ENCODE peak calls at places on chromosomes 11 and 22, in four cellular contexts. U is endothelial cell of umbilical vein, T is coronary artery, L is MM.1S. F is an unnamed sample.

GRCh38 chr11:27204527-27204926 is 158.5 kb downstream of the CCDC34 start:
- DNase-seq in U (peak; percentile 45), T (no peak), L (peak; percentile 18), F (no peak)

GRCh38 chr11:29486301-29486700 is 530.5 kb downstream of the KCNA4 start:
- DNase-seq in U (no peak), T (no peak), L (no peak), F (no peak)

GRCh38 chr11:128476031-128476430 is 111.3 kb downstream of the ETS1 start:
- DNase-seq in U (no peak), T (no peak), L (no peak), F (no peak)

GRCh38 chr11:12618743-12619540 is 55.3 kb upstream of the TEAD1 start:
- DNase-seq in U (no peak), T (no peak), L (no peak), F (no peak)

GRCh38 chr22:25404923-25405853 is 159.3 kb upstream of the GRK3 start:
- DNase-seq in U (no peak), T (no peak), L (peak; percentile 35), F (peak; percentile 57)

GRCh38 chr11:108871152-108871551 is 206.3 kb downstream of the DDX10 start:
- DNase-seq in U (peak; percentile 81), T (no peak), L (peak; percentile 13), F (no peak)

GRCh38 chr11:134474070-134474860 is 62.2 kb upstream of the B3GAT1 start:
- DNase-seq in U (no peak), T (no peak), L (no peak), F (no peak)

GRCh38 chr22:48892571-48893287 is 934.9 kb downstream of the BRD1 start:
- DNase-seq in U (no peak), T (peak; percentile 58), L (no peak), F (no peak)

GRCh38 chr11:1881442-1882264 is 10.0 kb downstream of the PRR33 start:
- DNase-seq in U (no peak), T (peak; percentile 71), L (no peak), F (no peak)

GRCh38 chr11:26710489-26710888 is 11.4 kb downstream of the SLC5A12 start:
- DNase-seq in U (no peak), T (no peak), L (no peak), F (no peak)

GRCh38 chr11:132312616-132313210 is 942.3 kb downstream of the NTM start:
- DNase-seq in U (no peak), T (no peak), L (no peak), F (no peak)

GRCh38 chr11:31414338-31414737 is 44.7 kb downstream of the DNAJC24 start:
- DNase-seq in U (no peak), T (no peak), L (no peak), F (no peak)

GRCh38 chr11:61917357-61918109 is at the start of gene RAB3IL1:
- DNase-seq in U (peak; percentile 20), T (peak; percentile 77), L (no peak), F (no peak)

GRCh38 chr11:69166186-69167115 is 10.7 kb downstream of the SMIM38 start:
- DNase-seq in U (peak; percentile 76), T (no peak), L (peak; percentile 91), F (no peak)
- H3K27ac ChIP-seq in U (no peak overlapping the region), T (peak overlapping the region; percentile 51), L (peak overlapping the region; percentile 53), F (no peak overlapping the region)

DNA sequence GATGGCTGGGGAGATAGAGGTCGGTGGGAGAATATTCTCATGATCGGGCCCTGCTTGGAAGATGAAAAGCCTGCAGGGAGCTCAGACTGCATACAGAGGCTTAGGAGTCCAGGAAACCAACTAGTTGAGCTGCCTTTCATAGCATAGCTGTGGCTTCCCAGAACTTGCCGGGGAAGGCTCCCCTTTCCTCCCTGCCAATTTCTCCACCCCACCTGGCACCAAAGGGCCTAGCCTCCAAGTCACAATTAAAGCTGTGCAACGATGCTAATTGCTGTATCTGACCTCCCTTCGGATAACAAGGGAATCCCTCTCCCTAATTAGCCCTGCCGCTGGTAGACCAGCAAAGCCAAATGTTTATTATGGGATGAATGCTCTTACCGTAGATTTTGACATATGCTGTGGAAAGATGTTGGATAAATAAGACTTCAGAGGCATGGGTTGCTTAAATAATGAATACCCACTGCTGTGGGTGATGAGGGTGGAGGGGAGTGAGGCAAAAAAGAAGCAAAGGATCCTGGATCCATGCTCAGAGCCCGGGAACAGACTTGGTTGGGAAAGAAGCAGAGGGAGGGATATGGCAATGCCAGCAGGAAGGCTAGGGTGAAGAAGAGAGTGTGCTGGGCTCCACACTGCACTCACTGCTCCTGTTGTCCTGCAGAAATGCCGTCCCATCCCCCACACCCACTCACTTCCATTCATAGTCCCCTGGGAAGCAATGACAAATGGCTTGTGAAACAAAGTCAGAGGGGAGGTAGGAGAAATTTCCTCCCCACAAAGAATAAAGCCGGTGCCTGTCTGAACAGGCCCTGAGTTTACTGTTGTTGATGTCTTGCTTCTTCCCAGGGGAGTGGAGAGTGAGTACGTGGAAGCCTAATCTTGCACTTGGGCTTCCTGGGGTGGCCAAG is 608.1 kb upstream of the CADM1 start:
- DNase-seq in U (no peak), T (peak; percentile 38), L (no peak), F (peak; percentile 27)
- H3K27ac ChIP-seq in U (no peak overlapping the region), T (no peak overlapping the region), L (no peak overlapping the region), F (no peak overlapping the region)

GRCh38 chr11:89433278-89433677 is 57.9 kb downstream of the NOX4 start:
- DNase-seq in U (no peak), T (no peak), L (peak; percentile 78), F (no peak)
- H3K27ac ChIP-seq in U (no peak overlapping the region), T (no peak overlapping the region), L (no peak overlapping the region), F (no peak overlapping the region)

DNA sequence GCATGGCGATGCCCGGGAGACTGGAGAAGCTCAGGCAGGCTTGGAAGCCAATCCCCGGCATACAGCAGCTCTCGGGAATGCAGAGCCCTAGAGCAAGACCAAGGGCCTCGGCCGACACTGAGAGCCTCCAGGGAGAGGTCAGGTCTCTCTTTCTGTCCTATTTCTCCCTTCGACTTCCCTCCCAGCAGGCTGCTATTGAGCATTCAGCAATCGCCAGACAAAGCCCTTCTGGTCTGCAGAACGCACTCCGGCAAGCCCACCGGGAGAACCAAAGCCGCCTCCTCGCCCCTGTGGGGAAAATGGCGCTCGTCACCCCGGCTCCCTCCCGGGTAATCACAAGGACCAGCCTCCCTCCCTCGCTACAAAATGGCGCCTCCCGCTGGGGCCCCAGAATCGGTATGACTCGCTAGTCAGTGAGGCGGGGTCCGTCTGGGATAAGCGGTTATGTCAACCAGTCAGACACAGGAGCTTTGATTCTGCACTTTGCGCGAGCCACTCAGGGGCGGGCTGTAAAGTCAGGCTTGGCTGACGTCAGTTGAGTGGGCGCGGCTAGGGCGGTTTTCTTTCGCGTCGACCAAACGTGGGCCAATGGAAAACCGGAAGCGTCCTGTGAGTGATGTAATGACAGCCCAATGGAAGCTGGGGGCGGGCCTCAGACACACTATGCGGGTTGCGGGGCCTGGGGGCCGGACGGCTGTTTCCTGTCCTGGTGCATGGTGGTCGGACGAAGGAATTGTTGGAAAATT is at the start of gene ZNF143:
- DNase-seq in U (peak; percentile 100), T (peak; percentile 100), L (peak; percentile 100), F (peak; percentile 100)
- H3K27ac ChIP-seq in U (peak within 1 kb of the TSS; percentile 95), T (peak within 1 kb of the TSS; percentile 95), L (peak within 1 kb of the TSS; percentile 97), F (peak within 1 kb of the TSS; percentile 98)

DNA sequence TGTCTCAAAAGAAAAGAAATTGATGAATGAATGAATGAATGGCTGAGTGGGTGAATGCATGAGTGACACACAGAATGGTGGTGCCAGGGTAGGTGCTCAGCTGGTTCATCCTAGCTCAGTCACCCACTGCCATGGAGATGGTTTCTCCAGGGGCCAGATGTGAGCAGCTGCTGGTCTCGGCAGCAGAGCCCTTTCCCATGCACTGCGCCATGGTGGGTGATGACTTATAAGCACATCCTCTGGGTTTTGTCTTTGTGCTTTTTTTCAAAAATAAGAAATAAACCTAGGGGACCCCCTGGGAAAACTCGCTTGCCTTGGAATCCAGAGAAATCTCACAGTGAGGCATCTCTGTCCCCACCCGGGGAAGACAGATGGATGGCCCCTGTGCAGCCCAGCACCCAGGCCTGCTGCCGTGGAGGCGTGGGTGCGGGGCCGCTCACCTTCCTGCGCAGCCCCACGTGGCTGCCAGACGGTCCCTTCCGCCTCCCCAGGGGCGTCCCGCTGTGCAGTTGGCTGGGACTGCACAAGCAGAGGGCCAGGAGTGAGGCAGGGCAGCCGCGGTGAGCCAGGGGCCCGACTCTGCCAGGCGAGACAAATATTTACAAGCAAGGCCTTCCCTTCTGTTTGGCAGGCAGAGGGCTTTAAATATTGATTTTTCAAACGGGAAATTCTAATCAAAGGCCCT is 24.2 kb downstream of the MPPED1 start:
- DNase-seq in U (no peak), T (no peak), L (no peak), F (no peak)
- H3K27ac ChIP-seq in U (no peak overlapping the region), T (no peak overlapping the region), L (no peak overlapping the region), F (no peak overlapping the region)

GRCh38 chr11:123218451-123218850 is 23.4 kb upstream of the CLMP start:
- DNase-seq in U (no peak), T (no peak), L (no peak), F (no peak)
- H3K27ac ChIP-seq in U (no peak overlapping the region), T (no peak overlapping the region), L (no peak overlapping the region), F (no peak overlapping the region)

F was measured in substantia nigra.